ENCODE peak calls at places on chromosomes 1 and 21, in six cellular contexts. One of them, this sample, is unnamed.

GRCh38 chr1:246761386-246761785 is 37.2 kb downstream of the SCCPDH start:
- DNase-seq in stomach: no peak
- DNase-seq in effector memory CD4-positive, alpha-beta T cell: no peak
- DNase-seq in CD8-positive, alpha-beta T cell: no peak
- DNase-seq in Right ventricle myocardium superior: no peak
- DNase-seq in activated CD8-positive, alpha-beta memory T cell treated with anti-CD3 and anti-CD28 coated beads, Interleukin-2, amount 50 U/mL, for 48 hours: no peak
- DNase-seq in this sample: peak; percentile 21

GRCh38 chr1:14541348-14541747 is 57.1 kb upstream of the KAZN start:
- DNase-seq in stomach: no peak
- DNase-seq in effector memory CD4-positive, alpha-beta T cell: no peak
- DNase-seq in CD8-positive, alpha-beta T cell: no peak
- DNase-seq in Right ventricle myocardium superior: no peak
- DNase-seq in activated CD8-positive, alpha-beta memory T cell treated with anti-CD3 and anti-CD28 coated beads, Interleukin-2, amount 50 U/mL, for 48 hours: no peak
- DNase-seq in this sample: no peak

GRCh38 chr1:244012232-244012631 is 38.9 kb upstream of the ZBTB18 start:
- DNase-seq in stomach: no peak
- DNase-seq in effector memory CD4-positive, alpha-beta T cell: no peak
- DNase-seq in CD8-positive, alpha-beta T cell: no peak
- DNase-seq in Right ventricle myocardium superior: no peak
- DNase-seq in activated CD8-positive, alpha-beta memory T cell treated with anti-CD3 and anti-CD28 coated beads, Interleukin-2, amount 50 U/mL, for 48 hours: no peak
- DNase-seq in this sample: peak; percentile 13

GRCh38 chr21:17002628-17003027 is 510.2 kb upstream of the CXADR start:
- DNase-seq in stomach: no peak
- DNase-seq in effector memory CD4-positive, alpha-beta T cell: no peak
- DNase-seq in CD8-positive, alpha-beta T cell: no peak
- DNase-seq in Right ventricle myocardium superior: no peak
- DNase-seq in activated CD8-positive, alpha-beta memory T cell treated with anti-CD3 and anti-CD28 coated beads, Interleukin-2, amount 50 U/mL, for 48 hours: no peak
- DNase-seq in this sample: no peak

GRCh38 chr1:209218113-209218512 is 365.4 kb upstream of the CAMK1G start:
- DNase-seq in stomach: no peak
- DNase-seq in effector memory CD4-positive, alpha-beta T cell: no peak
- DNase-seq in CD8-positive, alpha-beta T cell: no peak
- DNase-seq in Right ventricle myocardium superior: no peak
- DNase-seq in activated CD8-positive, alpha-beta memory T cell treated with anti-CD3 and anti-CD28 coated beads, Interleukin-2, amount 50 U/mL, for 48 hours: no peak
- DNase-seq in this sample: no peak

GRCh38 chr1:222897527-222898190 is 82.8 kb downstream of the DISP1 start:
- DNase-seq in stomach: no peak
- DNase-seq in effector memory CD4-positive, alpha-beta T cell: no peak
- DNase-seq in CD8-positive, alpha-beta T cell: no peak
- DNase-seq in Right ventricle myocardium superior: no peak
- DNase-seq in activated CD8-positive, alpha-beta memory T cell treated with anti-CD3 and anti-CD28 coated beads, Interleukin-2, amount 50 U/mL, for 48 hours: no peak
- DNase-seq in this sample: no peak

GRCh38 chr1:201713093-201713810 is 115.7 kb upstream of the IPO9 start:
- DNase-seq in stomach: peak; percentile 83
- DNase-seq in effector memory CD4-positive, alpha-beta T cell: no peak
- DNase-seq in CD8-positive, alpha-beta T cell: no peak
- DNase-seq in Right ventricle myocardium superior: peak; percentile 95
- DNase-seq in activated CD8-positive, alpha-beta memory T cell treated with anti-CD3 and anti-CD28 coated beads, Interleukin-2, amount 50 U/mL, for 48 hours: no peak
- DNase-seq in this sample: peak; percentile 98

GRCh38 chr1:15843826-15844572 is 3.5 kb upstream of the SPEN start:
- DNase-seq in stomach: no peak
- DNase-seq in effector memory CD4-positive, alpha-beta T cell: no peak
- DNase-seq in CD8-positive, alpha-beta T cell: no peak
- DNase-seq in Right ventricle myocardium superior: no peak
- DNase-seq in activated CD8-positive, alpha-beta memory T cell treated with anti-CD3 and anti-CD28 coated beads, Interleukin-2, amount 50 U/mL, for 48 hours: no peak
- DNase-seq in this sample: no peak

GRCh38 chr1:58165073-58165472 is 381.5 kb downstream of the OMA1 start:
- DNase-seq in stomach: no peak
- DNase-seq in effector memory CD4-positive, alpha-beta T cell: no peak
- DNase-seq in CD8-positive, alpha-beta T cell: no peak
- DNase-seq in Right ventricle myocardium superior: no peak
- DNase-seq in activated CD8-positive, alpha-beta memory T cell treated with anti-CD3 and anti-CD28 coated beads, Interleukin-2, amount 50 U/mL, for 48 hours: no peak
- DNase-seq in this sample: no peak

GRCh38 chr1:95352767-95353166 is 118.8 kb downstream of the RWDD3 start:
- DNase-seq in stomach: peak; percentile 34
- DNase-seq in effector memory CD4-positive, alpha-beta T cell: no peak
- DNase-seq in CD8-positive, alpha-beta T cell: no peak
- DNase-seq in Right ventricle myocardium superior: no peak
- DNase-seq in activated CD8-positive, alpha-beta memory T cell treated with anti-CD3 and anti-CD28 coated beads, Interleukin-2, amount 50 U/mL, for 48 hours: no peak
- DNase-seq in this sample: no peak

GRCh38 chr21:34707876-34708325 is 39.1 kb downstream of the CLIC6 start:
- DNase-seq in stomach: no peak
- DNase-seq in effector memory CD4-positive, alpha-beta T cell: no peak
- DNase-seq in CD8-positive, alpha-beta T cell: peak; percentile 60
- DNase-seq in Right ventricle myocardium superior: no peak
- DNase-seq in activated CD8-positive, alpha-beta memory T cell treated with anti-CD3 and anti-CD28 coated beads, Interleukin-2, amount 50 U/mL, for 48 hours: peak; percentile 77
- DNase-seq in this sample: no peak

GRCh38 chr1:66556161-66556611 is 22.2 kb downstream of the SGIP1 start:
- DNase-seq in stomach: no peak
- DNase-seq in effector memory CD4-positive, alpha-beta T cell: no peak
- DNase-seq in CD8-positive, alpha-beta T cell: no peak
- DNase-seq in Right ventricle myocardium superior: no peak
- DNase-seq in activated CD8-positive, alpha-beta memory T cell treated with anti-CD3 and anti-CD28 coated beads, Interleukin-2, amount 50 U/mL, for 48 hours: no peak
- DNase-seq in this sample: no peak

GRCh38 chr1:206633708-206634121 is 1.6 kb upstream of the DYRK3 start:
- DNase-seq in stomach: no peak
- DNase-seq in effector memory CD4-positive, alpha-beta T cell: no peak
- DNase-seq in CD8-positive, alpha-beta T cell: no peak
- DNase-seq in Right ventricle myocardium superior: no peak
- DNase-seq in activated CD8-positive, alpha-beta memory T cell treated with anti-CD3 and anti-CD28 coated beads, Interleukin-2, amount 50 U/mL, for 48 hours: no peak
- DNase-seq in this sample: peak; percentile 91

GRCh38 chr1:208158640-208159541 is 85.3 kb downstream of the PLXNA2 start:
- DNase-seq in stomach: no peak
- DNase-seq in effector memory CD4-positive, alpha-beta T cell: no peak
- DNase-seq in CD8-positive, alpha-beta T cell: no peak
- DNase-seq in Right ventricle myocardium superior: no peak
- DNase-seq in activated CD8-positive, alpha-beta memory T cell treated with anti-CD3 and anti-CD28 coated beads, Interleukin-2, amount 50 U/mL, for 48 hours: no peak
- DNase-seq in this sample: no peak

GRCh38 chr1:966603-967295 is 467 bp downstream of the PLEKHN1 start:
- DNase-seq in stomach: peak; percentile 79
- DNase-seq in effector memory CD4-positive, alpha-beta T cell: peak; percentile 59
- DNase-seq in CD8-positive, alpha-beta T cell: peak; percentile 87
- DNase-seq in Right ventricle myocardium superior: peak; percentile 83
- DNase-seq in activated CD8-positive, alpha-beta memory T cell treated with anti-CD3 and anti-CD28 coated beads, Interleukin-2, amount 50 U/mL, for 48 hours: peak; percentile 89
- DNase-seq in this sample: no peak

GRCh38 chr1:109892476-109893368 is 17.9 kb upstream of the CSF1 start:
- DNase-seq in stomach: no peak
- DNase-seq in effector memory CD4-positive, alpha-beta T cell: no peak
- DNase-seq in CD8-positive, alpha-beta T cell: no peak
- DNase-seq in Right ventricle myocardium superior: no peak
- DNase-seq in activated CD8-positive, alpha-beta memory T cell treated with anti-CD3 and anti-CD28 coated beads, Interleukin-2, amount 50 U/mL, for 48 hours: no peak
- DNase-seq in this sample: no peak

This sample was measured in skeletal muscle cell.